ENCODE peak calls at places on chromosomes 2 and 18, in ten cellular contexts. One of them, this sample, is unnamed.

GRCh38 chr2:102789349-102790085 is 27.7 kb downstream of the TMEM182 start:
- DNase-seq in AG20443: no peak
- DNase-seq in kidney tubule cell: no peak
- DNase-seq in activated CD4-positive, CD25-positive, alpha-beta regulatory T cell: no peak
- DNase-seq in choroid plexus epithelial cell: no peak
- DNase-seq in GM04503: no peak
- DNase-seq in HCT116: no peak
- DNase-seq in endothelial cell: no peak
- DNase-seq in stimulated activated CD4-positive, alpha-beta T cell treated with anti-CD3 and anti-CD28 coated beads, Interleukin-4, amount 100 ng/mL, for 4 hours: no peak
- DNase-seq in WTC11: no peak
- DNase-seq in this sample: no peak

GRCh38 chr18:12702221-12703095 is at the start of the genes CEP76 and PSMG2:
- DNase-seq in AG20443: peak; percentile 97
- DNase-seq in activated CD4-positive, CD25-positive, alpha-beta regulatory T cell: peak; percentile 70
- DNase-seq in stimulated activated CD4-positive, alpha-beta T cell treated with anti-CD3 and anti-CD28 coated beads, Interleukin-4, amount 100 ng/mL, for 4 hours: peak; percentile 74
- DNase-seq in HCT116: peak; percentile 64
- DNase-seq in choroid plexus epithelial cell: peak; percentile 89
- DNase-seq in endothelial cell: peak; percentile 88
- DNase-seq in WTC11: peak; percentile 82
- DNase-seq in GM04503: peak; percentile 55
- DNase-seq in kidney tubule cell: peak; percentile 91
- DNase-seq in this sample: peak; percentile 71

GRCh38 chr18:35282353-35282752 is 7.7 kb downstream of the ZSCAN30 start:
- DNase-seq in GM04503: peak; percentile 81
- DNase-seq in kidney tubule cell: peak; percentile 70
- DNase-seq in stimulated activated CD4-positive, alpha-beta T cell treated with anti-CD3 and anti-CD28 coated beads, Interleukin-4, amount 100 ng/mL, for 4 hours: no peak
- DNase-seq in HCT116: no peak
- DNase-seq in AG20443: peak; percentile 81
- DNase-seq in WTC11: no peak
- DNase-seq in choroid plexus epithelial cell: peak; percentile 81
- DNase-seq in activated CD4-positive, CD25-positive, alpha-beta regulatory T cell: no peak
- DNase-seq in endothelial cell: no peak
- DNase-seq in this sample: no peak

GRCh38 chr18:48952287-48953095 is 1.7 kb upstream of the SMAD7 start:
- DNase-seq in choroid plexus epithelial cell: peak; percentile 89
- DNase-seq in endothelial cell: peak; percentile 67
- DNase-seq in GM04503: no peak
- DNase-seq in activated CD4-positive, CD25-positive, alpha-beta regulatory T cell: peak; percentile 21
- DNase-seq in WTC11: peak; percentile 81
- DNase-seq in kidney tubule cell: peak; percentile 92
- DNase-seq in AG20443: peak; percentile 82
- DNase-seq in stimulated activated CD4-positive, alpha-beta T cell treated with anti-CD3 and anti-CD28 coated beads, Interleukin-4, amount 100 ng/mL, for 4 hours: peak; percentile 39
- DNase-seq in HCT116: no peak
- DNase-seq in this sample: peak; percentile 79

GRCh38 chr18:10726198-10727068 is 200.6 kb downstream of the NAPG start:
- DNase-seq in HCT116: no peak
- DNase-seq in activated CD4-positive, CD25-positive, alpha-beta regulatory T cell: no peak
- DNase-seq in choroid plexus epithelial cell: no peak
- DNase-seq in kidney tubule cell: peak; percentile 35
- DNase-seq in WTC11: no peak
- DNase-seq in AG20443: no peak
- DNase-seq in stimulated activated CD4-positive, alpha-beta T cell treated with anti-CD3 and anti-CD28 coated beads, Interleukin-4, amount 100 ng/mL, for 4 hours: no peak
- DNase-seq in GM04503: no peak
- DNase-seq in endothelial cell: no peak
- DNase-seq in this sample: no peak

GRCh38 chr18:54973046-54973445 is 13.8 kb upstream of the CCDC68 start:
- DNase-seq in stimulated activated CD4-positive, alpha-beta T cell treated with anti-CD3 and anti-CD28 coated beads, Interleukin-4, amount 100 ng/mL, for 4 hours: no peak
- DNase-seq in choroid plexus epithelial cell: no peak
- DNase-seq in endothelial cell: no peak
- DNase-seq in kidney tubule cell: no peak
- DNase-seq in activated CD4-positive, CD25-positive, alpha-beta regulatory T cell: no peak
- DNase-seq in AG20443: no peak
- DNase-seq in GM04503: no peak
- DNase-seq in HCT116: no peak
- DNase-seq in WTC11: no peak
- DNase-seq in this sample: no peak

GRCh38 chr18:42030586-42031182 is 75.7 kb downstream of the PIK3C3 start:
- DNase-seq in choroid plexus epithelial cell: peak; percentile 63
- DNase-seq in kidney tubule cell: peak; percentile 38
- DNase-seq in WTC11: peak; percentile 51
- DNase-seq in activated CD4-positive, CD25-positive, alpha-beta regulatory T cell: no peak
- DNase-seq in HCT116: no peak
- DNase-seq in GM04503: no peak
- DNase-seq in endothelial cell: peak; percentile 56
- DNase-seq in stimulated activated CD4-positive, alpha-beta T cell treated with anti-CD3 and anti-CD28 coated beads, Interleukin-4, amount 100 ng/mL, for 4 hours: no peak
- DNase-seq in AG20443: peak; percentile 59
- DNase-seq in this sample: no peak

GRCh38 chr2:23484767-23485166 is 99.8 kb downstream of the KLHL29 start:
- DNase-seq in AG20443: no peak
- DNase-seq in activated CD4-positive, CD25-positive, alpha-beta regulatory T cell: no peak
- DNase-seq in choroid plexus epithelial cell: no peak
- DNase-seq in endothelial cell: no peak
- DNase-seq in GM04503: no peak
- DNase-seq in kidney tubule cell: no peak
- DNase-seq in HCT116: no peak
- DNase-seq in stimulated activated CD4-positive, alpha-beta T cell treated with anti-CD3 and anti-CD28 coated beads, Interleukin-4, amount 100 ng/mL, for 4 hours: no peak
- DNase-seq in WTC11: no peak
- DNase-seq in this sample: peak; percentile 28

GRCh38 chr2:240208631-240209211 is 68.3 kb upstream of the OTOS start:
- DNase-seq in WTC11: no peak
- DNase-seq in AG20443: no peak
- DNase-seq in choroid plexus epithelial cell: no peak
- DNase-seq in GM04503: no peak
- DNase-seq in endothelial cell: no peak
- DNase-seq in HCT116: no peak
- DNase-seq in stimulated activated CD4-positive, alpha-beta T cell treated with anti-CD3 and anti-CD28 coated beads, Interleukin-4, amount 100 ng/mL, for 4 hours: no peak
- DNase-seq in activated CD4-positive, CD25-positive, alpha-beta regulatory T cell: no peak
- DNase-seq in kidney tubule cell: peak; percentile 17
- DNase-seq in this sample: no peak

GRCh38 chr2:149827585-149828156 is 240.1 kb upstream of the MMADHC start:
- DNase-seq in AG20443: no peak
- DNase-seq in WTC11: no peak
- DNase-seq in activated CD4-positive, CD25-positive, alpha-beta regulatory T cell: no peak
- DNase-seq in endothelial cell: no peak
- DNase-seq in HCT116: no peak
- DNase-seq in kidney tubule cell: no peak
- DNase-seq in stimulated activated CD4-positive, alpha-beta T cell treated with anti-CD3 and anti-CD28 coated beads, Interleukin-4, amount 100 ng/mL, for 4 hours: no peak
- DNase-seq in GM04503: no peak
- DNase-seq in choroid plexus epithelial cell: peak; percentile 21
- DNase-seq in this sample: no peak

GRCh38 chr18:3279201-3280185 is 17.6 kb downstream of the MYL12B start:
- DNase-seq in WTC11: no peak
- DNase-seq in activated CD4-positive, CD25-positive, alpha-beta regulatory T cell: no peak
- DNase-seq in stimulated activated CD4-positive, alpha-beta T cell treated with anti-CD3 and anti-CD28 coated beads, Interleukin-4, amount 100 ng/mL, for 4 hours: no peak
- DNase-seq in kidney tubule cell: no peak
- DNase-seq in endothelial cell: no peak
- DNase-seq in HCT116: no peak
- DNase-seq in GM04503: no peak
- DNase-seq in choroid plexus epithelial cell: no peak
- DNase-seq in AG20443: no peak
- DNase-seq in this sample: no peak

GRCh38 chr2:170770008-170770303 is 222 bp upstream of the ERICH2 start:
- DNase-seq in HCT116: no peak
- DNase-seq in GM04503: no peak
- DNase-seq in stimulated activated CD4-positive, alpha-beta T cell treated with anti-CD3 and anti-CD28 coated beads, Interleukin-4, amount 100 ng/mL, for 4 hours: no peak
- DNase-seq in choroid plexus epithelial cell: no peak
- DNase-seq in WTC11: no peak
- DNase-seq in kidney tubule cell: peak; percentile 78
- DNase-seq in endothelial cell: no peak
- DNase-seq in AG20443: no peak
- DNase-seq in activated CD4-positive, CD25-positive, alpha-beta regulatory T cell: no peak
- DNase-seq in this sample: no peak

GRCh38 chr2:64803776-64804175 is 150.1 kb upstream of the SERTAD2 start:
- DNase-seq in HCT116: no peak
- DNase-seq in AG20443: no peak
- DNase-seq in stimulated activated CD4-positive, alpha-beta T cell treated with anti-CD3 and anti-CD28 coated beads, Interleukin-4, amount 100 ng/mL, for 4 hours: no peak
- DNase-seq in activated CD4-positive, CD25-positive, alpha-beta regulatory T cell: no peak
- DNase-seq in GM04503: no peak
- DNase-seq in endothelial cell: no peak
- DNase-seq in choroid plexus epithelial cell: no peak
- DNase-seq in kidney tubule cell: no peak
- DNase-seq in WTC11: no peak
- DNase-seq in this sample: no peak

GRCh38 chr2:119941388-119941787 is 71.5 kb upstream of the EPB41L5 start:
- DNase-seq in AG20443: no peak
- DNase-seq in endothelial cell: no peak
- DNase-seq in HCT116: no peak
- DNase-seq in WTC11: no peak
- DNase-seq in stimulated activated CD4-positive, alpha-beta T cell treated with anti-CD3 and anti-CD28 coated beads, Interleukin-4, amount 100 ng/mL, for 4 hours: no peak
- DNase-seq in activated CD4-positive, CD25-positive, alpha-beta regulatory T cell: no peak
- DNase-seq in GM04503: no peak
- DNase-seq in kidney tubule cell: no peak
- DNase-seq in choroid plexus epithelial cell: no peak
- DNase-seq in this sample: no peak

GRCh38 chr2:134679740-134680139 is 39.1 kb downstream of the TMEM163 start:
- DNase-seq in GM04503: no peak
- DNase-seq in stimulated activated CD4-positive, alpha-beta T cell treated with anti-CD3 and anti-CD28 coated beads, Interleukin-4, amount 100 ng/mL, for 4 hours: peak; percentile 20
- DNase-seq in activated CD4-positive, CD25-positive, alpha-beta regulatory T cell: peak; percentile 28
- DNase-seq in WTC11: no peak
- DNase-seq in endothelial cell: no peak
- DNase-seq in choroid plexus epithelial cell: no peak
- DNase-seq in kidney tubule cell: no peak
- DNase-seq in AG20443: no peak
- DNase-seq in HCT116: no peak
- DNase-seq in this sample: no peak

GRCh38 chr2:8531481-8531880 is 150.4 kb upstream of the ID2 start:
- DNase-seq in endothelial cell: no peak
- DNase-seq in GM04503: no peak
- DNase-seq in AG20443: no peak
- DNase-seq in kidney tubule cell: no peak
- DNase-seq in HCT116: no peak
- DNase-seq in choroid plexus epithelial cell: no peak
- DNase-seq in stimulated activated CD4-positive, alpha-beta T cell treated with anti-CD3 and anti-CD28 coated beads, Interleukin-4, amount 100 ng/mL, for 4 hours: no peak
- DNase-seq in activated CD4-positive, CD25-positive, alpha-beta regulatory T cell: no peak
- DNase-seq in WTC11: no peak
- DNase-seq in this sample: no peak

GRCh38 chr18:58998421-58999203 is 133.9 kb downstream of the ZNF532 start:
- DNase-seq in WTC11: no peak
- DNase-seq in endothelial cell: no peak
- DNase-seq in GM04503: peak; percentile 64
- DNase-seq in HCT116: no peak
- DNase-seq in kidney tubule cell: peak; percentile 75
- DNase-seq in choroid plexus epithelial cell: peak; percentile 85
- DNase-seq in activated CD4-positive, CD25-positive, alpha-beta regulatory T cell: no peak
- DNase-seq in AG20443: peak; percentile 69
- DNase-seq in stimulated activated CD4-positive, alpha-beta T cell treated with anti-CD3 and anti-CD28 coated beads, Interleukin-4, amount 100 ng/mL, for 4 hours: no peak
- DNase-seq in this sample: no peak

GRCh38 chr2:43032248-43032893 is 194.0 kb downstream of the ZFP36L2 start:
- DNase-seq in activated CD4-positive, CD25-positive, alpha-beta regulatory T cell: no peak
- DNase-seq in HCT116: no peak
- DNase-seq in GM04503: no peak
- DNase-seq in stimulated activated CD4-positive, alpha-beta T cell treated with anti-CD3 and anti-CD28 coated beads, Interleukin-4, amount 100 ng/mL, for 4 hours: no peak
- DNase-seq in WTC11: no peak
- DNase-seq in choroid plexus epithelial cell: no peak
- DNase-seq in endothelial cell: no peak
- DNase-seq in AG20443: no peak
- DNase-seq in kidney tubule cell: peak; percentile 23
- DNase-seq in this sample: no peak

GRCh38 chr2:218615868-218616315 is 8.2 kb downstream of the PLCD4 start:
- DNase-seq in endothelial cell: no peak
- DNase-seq in HCT116: no peak
- DNase-seq in kidney tubule cell: no peak
- DNase-seq in AG20443: no peak
- DNase-seq in choroid plexus epithelial cell: no peak
- DNase-seq in activated CD4-positive, CD25-positive, alpha-beta regulatory T cell: no peak
- DNase-seq in WTC11: no peak
- DNase-seq in stimulated activated CD4-positive, alpha-beta T cell treated with anti-CD3 and anti-CD28 coated beads, Interleukin-4, amount 100 ng/mL, for 4 hours: no peak
- DNase-seq in GM04503: no peak
- DNase-seq in this sample: no peak

This sample was measured in breast epithelium.